ENCODE peak calls at places on chromosomes 2 and 18, in seven cellular contexts. One of them, this sample, is unnamed. For H3K9me3, the result is how much of the 10 kb centered on the place peaks cover.

GRCh38 chr2:219525533-219526232 is 11.4 kb downstream of the ASIC4 start:
- DNase-seq in neural progenitor cell: peak
- DNase-seq in PC-3: no peak
- DNase-seq in MM.1S: no peak
- DNase-seq in hepatocyte: peak
- DNase-seq in HCT116: no peak
- DNase-seq in SK-N-SH: peak
- DNase-seq in this sample: no peak

GRCh38 chr18:21053127-21053526 is 58.5 kb downstream of the ROCK1 start:
- DNase-seq in neural progenitor cell: no peak
- DNase-seq in HCT116: no peak
- DNase-seq in PC-3: peak
- DNase-seq in SK-N-SH: no peak
- DNase-seq in MM.1S: no peak
- DNase-seq in hepatocyte: peak
- DNase-seq in this sample: no peak

GRCh38 chr2:109388018-109388417 is 225.7 kb downstream of the SEPTIN10 start:
- DNase-seq in MM.1S: no peak
- DNase-seq in PC-3: no peak
- DNase-seq in SK-N-SH: no peak
- DNase-seq in neural progenitor cell: no peak
- DNase-seq in hepatocyte: no peak
- DNase-seq in HCT116: no peak
- DNase-seq in this sample: no peak

GRCh38 chr2:19685713-19686112 is 216.1 kb downstream of the TTC32 start:
- DNase-seq in PC-3: no peak
- DNase-seq in MM.1S: no peak
- DNase-seq in HCT116: no peak
- DNase-seq in hepatocyte: no peak
- DNase-seq in neural progenitor cell: no peak
- DNase-seq in SK-N-SH: no peak
- DNase-seq in this sample: no peak

GRCh38 chr2:85245891-85246290 is 81.9 kb downstream of the TGOLN2 start:
- DNase-seq in PC-3: no peak
- DNase-seq in hepatocyte: no peak
- DNase-seq in SK-N-SH: no peak
- DNase-seq in HCT116: no peak
- DNase-seq in neural progenitor cell: no peak
- DNase-seq in MM.1S: no peak
- DNase-seq in this sample: no peak

GRCh38 chr2:54540194-54540593 is 84.1 kb downstream of the SPTBN1 start:
- DNase-seq in PC-3: no peak
- DNase-seq in HCT116: no peak
- DNase-seq in hepatocyte: no peak
- DNase-seq in MM.1S: no peak
- DNase-seq in SK-N-SH: no peak
- DNase-seq in neural progenitor cell: no peak
- DNase-seq in this sample: no peak

GRCh38 chr2:144350151-144350802 is 169.6 kb downstream of the ZEB2 start:
- DNase-seq in neural progenitor cell: peak
- DNase-seq in MM.1S: no peak
- DNase-seq in HCT116: no peak
- DNase-seq in hepatocyte: no peak
- DNase-seq in PC-3: peak
- DNase-seq in SK-N-SH: no peak
- DNase-seq in this sample: no peak

GRCh38 chr2:38748857-38749804 is 2.0 kb downstream of the SRSF7 start:
- DNase-seq in MM.1S: no peak
- DNase-seq in HCT116: no peak
- DNase-seq in neural progenitor cell: no peak
- DNase-seq in PC-3: no peak
- DNase-seq in SK-N-SH: no peak
- DNase-seq in hepatocyte: no peak
- DNase-seq in this sample: no peak

GRCh38 chr2:143282684-143283083 is 153.5 kb downstream of the ARHGAP15 start:
- DNase-seq in hepatocyte: no peak
- DNase-seq in HCT116: no peak
- DNase-seq in SK-N-SH: no peak
- DNase-seq in MM.1S: no peak
- DNase-seq in PC-3: peak
- DNase-seq in neural progenitor cell: peak
- DNase-seq in this sample: no peak

GRCh38 chr2:96156926-96157648 is 11.8 kb upstream of the DUSP2 start:
- DNase-seq in neural progenitor cell: no peak
- DNase-seq in SK-N-SH: no peak
- DNase-seq in PC-3: no peak
- DNase-seq in hepatocyte: no peak
- DNase-seq in MM.1S: no peak
- DNase-seq in HCT116: no peak
- DNase-seq in this sample: peak

GRCh38 chr2:98691307-98691706 is 39.6 kb downstream of the MGAT4A start:
- DNase-seq in neural progenitor cell: no peak
- DNase-seq in hepatocyte: no peak
- DNase-seq in HCT116: no peak
- DNase-seq in SK-N-SH: no peak
- DNase-seq in MM.1S: no peak
- DNase-seq in PC-3: peak
- DNase-seq in this sample: no peak

GRCh38 chr2:42929985-42930581 is 137.7 kb upstream of the HAAO start:
- DNase-seq in neural progenitor cell: no peak
- DNase-seq in HCT116: no peak
- DNase-seq in SK-N-SH: no peak
- DNase-seq in MM.1S: no peak
- DNase-seq in PC-3: no peak
- DNase-seq in hepatocyte: no peak
- DNase-seq in this sample: no peak

GRCh38 chr2:42928161-42928691 is 135.8 kb upstream of the HAAO start:
- DNase-seq in SK-N-SH: no peak
- DNase-seq in MM.1S: no peak
- DNase-seq in HCT116: no peak
- DNase-seq in neural progenitor cell: peak
- DNase-seq in hepatocyte: no peak
- DNase-seq in PC-3: no peak
- DNase-seq in this sample: no peak

GRCh38 chr2:42929577-42929984 is 137.2 kb upstream of the HAAO start:
- DNase-seq in SK-N-SH: no peak
- DNase-seq in neural progenitor cell: peak
- DNase-seq in PC-3: no peak
- DNase-seq in HCT116: no peak
- DNase-seq in hepatocyte: no peak
- DNase-seq in MM.1S: no peak
- DNase-seq in this sample: no peak

GRCh38 chr2:42927334-42928160 is 135.2 kb upstream of the HAAO start:
- DNase-seq in HCT116: no peak
- DNase-seq in PC-3: no peak
- DNase-seq in SK-N-SH: no peak
- DNase-seq in hepatocyte: no peak
- DNase-seq in neural progenitor cell: peak
- DNase-seq in MM.1S: no peak
- DNase-seq in this sample: no peak

GRCh38 chr2:42928692-42929576 is 136.6 kb upstream of the HAAO start:
- DNase-seq in PC-3: peak
- DNase-seq in hepatocyte: peak
- DNase-seq in HCT116: no peak
- DNase-seq in neural progenitor cell: peak
- DNase-seq in SK-N-SH: peak
- DNase-seq in MM.1S: no peak
- DNase-seq in this sample: peak
- TF ChIP-seq CTCF in PC-3: peak
- TF ChIP-seq CTCF in hepatocyte: peak
- TF ChIP-seq CTCF in HCT116: peak
- TF ChIP-seq CTCF in neural progenitor cell: peak
- TF ChIP-seq CTCF in SK-N-SH: peak
- TF ChIP-seq CTCF in MM.1S: peak
- TF ChIP-seq CTCF in this sample: peak

GRCh38 chr2:101063352-101063751 is 61.3 kb downstream of the RPL31 start:
- DNase-seq in SK-N-SH: no peak
- DNase-seq in PC-3: no peak
- DNase-seq in neural progenitor cell: no peak
- DNase-seq in HCT116: no peak
- DNase-seq in hepatocyte: no peak
- DNase-seq in MM.1S: no peak
- DNase-seq in this sample: no peak
- TF ChIP-seq EZH2phosphoT487 in SK-N-SH: no peak
- TF ChIP-seq EZH2phosphoT487 in PC-3: no peak
- TF ChIP-seq EZH2phosphoT487 in neural progenitor cell: no peak
- TF ChIP-seq EZH2phosphoT487 in HCT116: no peak
- TF ChIP-seq EZH2phosphoT487 in hepatocyte: no peak
- TF ChIP-seq EZH2phosphoT487 in MM.1S: no peak
- TF ChIP-seq EZH2phosphoT487 in this sample: no peak

GRCh38 chr2:8954990-8955389 is 48.5 kb downstream of the MBOAT2 start:
- DNase-seq in hepatocyte: no peak
- DNase-seq in neural progenitor cell: no peak
- DNase-seq in PC-3: no peak
- DNase-seq in SK-N-SH: no peak
- DNase-seq in HCT116: no peak
- DNase-seq in MM.1S: no peak
- DNase-seq in this sample: no peak

GRCh38 chr2:8957593-8957992 is 45.9 kb downstream of the MBOAT2 start:
- DNase-seq in neural progenitor cell: no peak
- DNase-seq in PC-3: no peak
- DNase-seq in hepatocyte: no peak
- DNase-seq in SK-N-SH: no peak
- DNase-seq in MM.1S: no peak
- DNase-seq in HCT116: no peak
- DNase-seq in this sample: no peak

GRCh38 chr2:8956789-8957188 is 46.7 kb downstream of the MBOAT2 start:
- DNase-seq in SK-N-SH: no peak
- DNase-seq in MM.1S: no peak
- DNase-seq in HCT116: no peak
- DNase-seq in hepatocyte: no peak
- DNase-seq in neural progenitor cell: no peak
- DNase-seq in PC-3: no peak
- DNase-seq in this sample: no peak

DNA sequence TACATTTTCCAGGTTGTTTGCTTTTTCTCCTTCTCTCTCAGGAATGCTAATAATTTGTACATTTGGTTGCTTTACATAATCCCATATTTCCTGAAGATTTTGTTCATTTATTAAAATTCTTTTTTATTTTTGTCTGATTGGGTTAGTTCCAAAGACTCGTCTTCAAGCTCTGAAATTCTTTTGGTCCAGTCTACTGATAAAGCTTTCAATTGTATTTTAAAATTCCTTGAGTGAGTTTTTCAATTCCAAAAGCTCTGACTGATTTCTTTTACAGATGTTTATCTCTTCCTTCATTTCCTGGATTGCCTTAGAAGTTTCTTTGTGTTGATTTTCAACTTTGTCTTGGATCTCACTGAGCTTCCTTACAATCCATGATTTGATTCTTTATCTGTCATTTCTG is 50.0 kb downstream of the MBOAT2 start:
- DNase-seq in HCT116: no peak
- DNase-seq in MM.1S: no peak
- DNase-seq in hepatocyte: no peak
- DNase-seq in PC-3: no peak
- DNase-seq in neural progenitor cell: no peak
- DNase-seq in SK-N-SH: no peak
- DNase-seq in this sample: no peak
- H3K9me3 ChIP-seq in HCT116: under half
- H3K9me3 ChIP-seq in MM.1S: under half
- H3K9me3 ChIP-seq in hepatocyte: under half
- H3K9me3 ChIP-seq in PC-3: under half
- H3K9me3 ChIP-seq in neural progenitor cell: under half
- H3K9me3 ChIP-seq in SK-N-SH: under half
- H3K9me3 ChIP-seq in this sample: under half

DNA sequence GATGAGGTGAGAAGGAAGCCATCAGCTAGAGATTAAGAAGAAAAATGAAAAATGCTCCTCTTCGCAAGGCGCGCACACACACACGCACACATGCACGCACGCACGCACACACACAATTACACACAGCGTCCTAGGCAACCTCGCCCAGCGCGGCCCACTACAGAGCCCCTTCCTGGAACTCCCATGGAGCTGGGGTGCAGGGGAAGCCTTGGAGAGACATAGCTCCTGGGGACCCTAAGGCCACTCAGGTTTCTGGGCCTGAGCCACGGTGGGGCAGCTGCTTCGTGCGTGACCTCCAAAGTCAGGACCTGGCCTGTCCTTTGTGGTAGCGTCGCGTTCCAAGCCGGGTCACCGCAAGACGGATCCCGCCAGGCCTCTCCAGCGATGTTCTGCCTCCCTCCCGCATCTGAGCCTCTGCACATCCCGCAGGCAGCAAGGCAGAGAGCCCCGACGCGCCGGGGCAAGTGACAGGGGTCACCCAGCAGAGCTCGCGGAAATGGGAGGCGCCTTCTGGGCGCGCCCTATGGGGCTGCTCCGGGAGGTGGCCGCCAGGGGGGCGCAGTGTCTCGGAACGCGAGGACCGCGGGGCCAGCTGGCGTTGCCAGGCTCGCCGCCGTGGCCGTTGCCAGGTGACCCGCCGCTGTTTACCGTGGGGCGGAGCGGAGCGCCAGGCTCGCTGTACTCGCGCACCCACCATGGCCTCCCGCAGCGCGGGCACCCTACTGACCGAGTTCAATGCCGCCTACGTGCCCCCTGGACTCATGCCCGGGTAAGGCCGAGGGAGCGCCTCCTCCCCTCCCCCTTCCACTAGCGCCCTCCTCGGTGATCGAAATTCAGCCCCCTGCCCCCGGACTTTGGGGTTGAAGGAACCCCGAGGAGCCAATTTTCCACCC is 79.0 kb downstream of the CIB4 start:
- DNase-seq in PC-3: no peak
- DNase-seq in HCT116: peak
- DNase-seq in MM.1S: no peak
- DNase-seq in neural progenitor cell: no peak
- DNase-seq in hepatocyte: no peak
- DNase-seq in SK-N-SH: peak
- DNase-seq in this sample: no peak
- TF ChIP-seq CTCF in PC-3: no peak
- TF ChIP-seq CTCF in HCT116: peak
- TF ChIP-seq CTCF in MM.1S: no peak
- TF ChIP-seq CTCF in neural progenitor cell: no peak
- TF ChIP-seq CTCF in hepatocyte: no peak
- TF ChIP-seq CTCF in SK-N-SH: peak
- TF ChIP-seq CTCF in this sample: no peak

GRCh38 chr2:201452058-201452736 is 657 bp downstream of the STRADB start:
- DNase-seq in neural progenitor cell: no peak
- DNase-seq in PC-3: peak
- DNase-seq in MM.1S: peak
- DNase-seq in SK-N-SH: no peak
- DNase-seq in HCT116: no peak
- DNase-seq in hepatocyte: peak
- DNase-seq in this sample: no peak
- TF ChIP-seq EZH2phosphoT487 in neural progenitor cell: no peak
- TF ChIP-seq EZH2phosphoT487 in PC-3: no peak
- TF ChIP-seq EZH2phosphoT487 in MM.1S: no peak
- TF ChIP-seq EZH2phosphoT487 in SK-N-SH: no peak
- TF ChIP-seq EZH2phosphoT487 in HCT116: no peak
- TF ChIP-seq EZH2phosphoT487 in hepatocyte: no peak
- TF ChIP-seq EZH2phosphoT487 in this sample: no peak

DNA sequence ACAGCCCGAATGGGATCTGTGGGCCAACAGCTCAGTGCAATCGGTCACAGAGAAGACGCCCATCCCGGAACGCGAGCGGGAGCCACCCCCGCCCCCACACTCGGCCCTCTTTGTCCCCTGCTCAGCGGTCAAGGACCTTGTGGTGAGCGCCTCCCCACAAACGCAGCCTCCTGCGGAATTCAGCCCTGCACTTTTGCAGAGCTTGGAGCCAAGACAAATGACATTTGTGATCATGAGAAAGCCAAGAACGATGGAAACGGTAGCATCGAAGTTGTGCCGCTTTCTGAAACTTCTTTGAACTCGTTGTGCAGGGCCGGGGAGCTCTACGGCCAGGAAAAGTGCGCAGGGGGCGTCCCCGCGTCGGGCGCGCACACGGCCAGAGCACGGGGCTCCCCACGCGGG is 6.7 kb upstream of the SALL3 start:
- DNase-seq in neural progenitor cell: peak
- DNase-seq in hepatocyte: no peak
- DNase-seq in MM.1S: no peak
- DNase-seq in PC-3: no peak
- DNase-seq in SK-N-SH: no peak
- DNase-seq in HCT116: no peak
- DNase-seq in this sample: no peak
- H3K9me3 ChIP-seq in neural progenitor cell: under half
- H3K9me3 ChIP-seq in hepatocyte: under half
- H3K9me3 ChIP-seq in MM.1S: under half
- H3K9me3 ChIP-seq in PC-3: under half
- H3K9me3 ChIP-seq in SK-N-SH: under half
- H3K9me3 ChIP-seq in HCT116: under half
- H3K9me3 ChIP-seq in this sample: under half